ENCODE peak calls at places on chromosomes 13 and 19, in nine cellular contexts. One of them, this sample, is unnamed.

GRCh38 chr13:21069561-21070004 is 8.2 kb upstream of the LATS2 start:
- DNase-seq in cardiac muscle cell: no peak
- DNase-seq in BJ: peak
- DNase-seq in colonic mucosa: no peak
- DNase-seq in lung microvascular endothelial cell: no peak
- DNase-seq in psoas muscle: no peak
- DNase-seq in right cardiac atrium: no peak
- DNase-seq in activated CD8-positive, alpha-beta memory T cell treated with anti-CD3 and anti-CD28 coated beads, Interleukin-2, amount 10 ng/mL, durations not matched to agents 7 days and 5 days: peak
- DNase-seq in MV-4-11: peak
- DNase-seq in this sample: peak

GRCh38 chr19:39078436-39079200 is 5.5 kb upstream of the ACP7 start:
- DNase-seq in cardiac muscle cell: no peak
- DNase-seq in BJ: peak
- DNase-seq in colonic mucosa: no peak
- DNase-seq in lung microvascular endothelial cell: peak
- DNase-seq in psoas muscle: no peak
- DNase-seq in right cardiac atrium: no peak
- DNase-seq in activated CD8-positive, alpha-beta memory T cell treated with anti-CD3 and anti-CD28 coated beads, Interleukin-2, amount 10 ng/mL, durations not matched to agents 7 days and 5 days: no peak
- DNase-seq in MV-4-11: no peak
- DNase-seq in this sample: no peak

GRCh38 chr13:94595006-94595942 is 678 bp downstream of the TGDS start:
- DNase-seq in cardiac muscle cell: peak
- DNase-seq in BJ: no peak
- DNase-seq in colonic mucosa: peak
- DNase-seq in lung microvascular endothelial cell: peak
- DNase-seq in psoas muscle: peak
- DNase-seq in right cardiac atrium: peak
- DNase-seq in activated CD8-positive, alpha-beta memory T cell treated with anti-CD3 and anti-CD28 coated beads, Interleukin-2, amount 10 ng/mL, durations not matched to agents 7 days and 5 days: peak
- DNase-seq in MV-4-11: peak
- DNase-seq in this sample: peak

GRCh38 chr19:27774337-27774736 is 1438.6 kb downstream of the UQCRFS1 start:
- DNase-seq in cardiac muscle cell: no peak
- DNase-seq in BJ: no peak
- DNase-seq in colonic mucosa: no peak
- DNase-seq in lung microvascular endothelial cell: no peak
- DNase-seq in psoas muscle: no peak
- DNase-seq in right cardiac atrium: no peak
- DNase-seq in activated CD8-positive, alpha-beta memory T cell treated with anti-CD3 and anti-CD28 coated beads, Interleukin-2, amount 10 ng/mL, durations not matched to agents 7 days and 5 days: no peak
- DNase-seq in MV-4-11: peak
- DNase-seq in this sample: peak

GRCh38 chr13:78131811-78132210 is 213.2 kb upstream of the EDNRB start:
- DNase-seq in cardiac muscle cell: no peak
- DNase-seq in BJ: no peak
- DNase-seq in colonic mucosa: no peak
- DNase-seq in lung microvascular endothelial cell: peak
- DNase-seq in psoas muscle: no peak
- DNase-seq in right cardiac atrium: no peak
- DNase-seq in activated CD8-positive, alpha-beta memory T cell treated with anti-CD3 and anti-CD28 coated beads, Interleukin-2, amount 10 ng/mL, durations not matched to agents 7 days and 5 days: no peak
- DNase-seq in MV-4-11: no peak
- DNase-seq in this sample: peak

GRCh38 chr13:31056650-31057275 is 104.9 kb downstream of the HSPH1 start:
- DNase-seq in cardiac muscle cell: no peak
- DNase-seq in BJ: no peak
- DNase-seq in colonic mucosa: no peak
- DNase-seq in lung microvascular endothelial cell: no peak
- DNase-seq in psoas muscle: no peak
- DNase-seq in right cardiac atrium: no peak
- DNase-seq in activated CD8-positive, alpha-beta memory T cell treated with anti-CD3 and anti-CD28 coated beads, Interleukin-2, amount 10 ng/mL, durations not matched to agents 7 days and 5 days: no peak
- DNase-seq in MV-4-11: no peak
- DNase-seq in this sample: no peak

GRCh38 chr13:51923983-51924539 is 62.3 kb downstream of the CCDC70 start:
- DNase-seq in cardiac muscle cell: no peak
- DNase-seq in BJ: no peak
- DNase-seq in colonic mucosa: no peak
- DNase-seq in lung microvascular endothelial cell: no peak
- DNase-seq in psoas muscle: no peak
- DNase-seq in right cardiac atrium: no peak
- DNase-seq in activated CD8-positive, alpha-beta memory T cell treated with anti-CD3 and anti-CD28 coated beads, Interleukin-2, amount 10 ng/mL, durations not matched to agents 7 days and 5 days: no peak
- DNase-seq in MV-4-11: no peak
- DNase-seq in this sample: peak

GRCh38 chr13:106523566-106523965 is 11.9 kb downstream of the EFNB2 start:
- DNase-seq in cardiac muscle cell: no peak
- DNase-seq in BJ: no peak
- DNase-seq in colonic mucosa: no peak
- DNase-seq in lung microvascular endothelial cell: no peak
- DNase-seq in psoas muscle: no peak
- DNase-seq in right cardiac atrium: no peak
- DNase-seq in activated CD8-positive, alpha-beta memory T cell treated with anti-CD3 and anti-CD28 coated beads, Interleukin-2, amount 10 ng/mL, durations not matched to agents 7 days and 5 days: no peak
- DNase-seq in MV-4-11: no peak
- DNase-seq in this sample: no peak

GRCh38 chr13:49308104-49308875 is 60.6 kb downstream of the CDADC1 start:
- DNase-seq in cardiac muscle cell: no peak
- DNase-seq in BJ: no peak
- DNase-seq in colonic mucosa: peak
- DNase-seq in lung microvascular endothelial cell: no peak
- DNase-seq in psoas muscle: peak
- DNase-seq in right cardiac atrium: peak
- DNase-seq in activated CD8-positive, alpha-beta memory T cell treated with anti-CD3 and anti-CD28 coated beads, Interleukin-2, amount 10 ng/mL, durations not matched to agents 7 days and 5 days: no peak
- DNase-seq in MV-4-11: no peak
- DNase-seq in this sample: no peak

GRCh38 chr13:113553541-113554332 is 30.8 kb upstream of the TFDP1 start:
- DNase-seq in cardiac muscle cell: no peak
- DNase-seq in BJ: no peak
- DNase-seq in colonic mucosa: peak
- DNase-seq in lung microvascular endothelial cell: no peak
- DNase-seq in psoas muscle: no peak
- DNase-seq in right cardiac atrium: no peak
- DNase-seq in activated CD8-positive, alpha-beta memory T cell treated with anti-CD3 and anti-CD28 coated beads, Interleukin-2, amount 10 ng/mL, durations not matched to agents 7 days and 5 days: peak
- DNase-seq in MV-4-11: no peak
- DNase-seq in this sample: no peak

GRCh38 chr19:50649433-50650391 is at the start of gene C19orf81:
- DNase-seq in cardiac muscle cell: peak
- DNase-seq in BJ: no peak
- DNase-seq in colonic mucosa: no peak
- DNase-seq in lung microvascular endothelial cell: no peak
- DNase-seq in psoas muscle: no peak
- DNase-seq in right cardiac atrium: no peak
- DNase-seq in activated CD8-positive, alpha-beta memory T cell treated with anti-CD3 and anti-CD28 coated beads, Interleukin-2, amount 10 ng/mL, durations not matched to agents 7 days and 5 days: no peak
- DNase-seq in MV-4-11: peak
- DNase-seq in this sample: peak

GRCh38 chr13:46086985-46087384 is 17.8 kb downstream of the CPB2 start:
- DNase-seq in cardiac muscle cell: no peak
- DNase-seq in BJ: no peak
- DNase-seq in colonic mucosa: no peak
- DNase-seq in lung microvascular endothelial cell: no peak
- DNase-seq in psoas muscle: no peak
- DNase-seq in right cardiac atrium: no peak
- DNase-seq in activated CD8-positive, alpha-beta memory T cell treated with anti-CD3 and anti-CD28 coated beads, Interleukin-2, amount 10 ng/mL, durations not matched to agents 7 days and 5 days: no peak
- DNase-seq in MV-4-11: no peak
- DNase-seq in this sample: no peak

GRCh38 chr13:98252931-98253470 is 75.9 kb upstream of the RNF113B start:
- DNase-seq in cardiac muscle cell: no peak
- DNase-seq in BJ: peak
- DNase-seq in colonic mucosa: no peak
- DNase-seq in lung microvascular endothelial cell: peak
- DNase-seq in psoas muscle: no peak
- DNase-seq in right cardiac atrium: no peak
- DNase-seq in activated CD8-positive, alpha-beta memory T cell treated with anti-CD3 and anti-CD28 coated beads, Interleukin-2, amount 10 ng/mL, durations not matched to agents 7 days and 5 days: no peak
- DNase-seq in MV-4-11: no peak
- DNase-seq in this sample: no peak

GRCh38 chr13:94966380-94966779 is 254.0 kb upstream of the SOX21 start:
- DNase-seq in cardiac muscle cell: no peak
- DNase-seq in BJ: no peak
- DNase-seq in colonic mucosa: no peak
- DNase-seq in lung microvascular endothelial cell: no peak
- DNase-seq in psoas muscle: no peak
- DNase-seq in right cardiac atrium: no peak
- DNase-seq in activated CD8-positive, alpha-beta memory T cell treated with anti-CD3 and anti-CD28 coated beads, Interleukin-2, amount 10 ng/mL, durations not matched to agents 7 days and 5 days: no peak
- DNase-seq in MV-4-11: no peak
- DNase-seq in this sample: no peak

GRCh38 chr13:74891610-74892009 is 590.4 kb downstream of the TBC1D4 start:
- DNase-seq in cardiac muscle cell: no peak
- DNase-seq in BJ: no peak
- DNase-seq in colonic mucosa: no peak
- DNase-seq in lung microvascular endothelial cell: peak
- DNase-seq in psoas muscle: no peak
- DNase-seq in right cardiac atrium: no peak
- DNase-seq in activated CD8-positive, alpha-beta memory T cell treated with anti-CD3 and anti-CD28 coated beads, Interleukin-2, amount 10 ng/mL, durations not matched to agents 7 days and 5 days: no peak
- DNase-seq in MV-4-11: no peak
- DNase-seq in this sample: no peak

GRCh38 chr13:77506874-77507273 is 28.6 kb upstream of the SCEL start:
- DNase-seq in cardiac muscle cell: no peak
- DNase-seq in BJ: no peak
- DNase-seq in colonic mucosa: no peak
- DNase-seq in lung microvascular endothelial cell: peak
- DNase-seq in psoas muscle: no peak
- DNase-seq in right cardiac atrium: no peak
- DNase-seq in activated CD8-positive, alpha-beta memory T cell treated with anti-CD3 and anti-CD28 coated beads, Interleukin-2, amount 10 ng/mL, durations not matched to agents 7 days and 5 days: no peak
- DNase-seq in MV-4-11: no peak
- DNase-seq in this sample: peak

GRCh38 chr19:49231389-49231788 is 73.8 kb downstream of the TRPM4 start:
- DNase-seq in cardiac muscle cell: no peak
- DNase-seq in BJ: no peak
- DNase-seq in colonic mucosa: no peak
- DNase-seq in lung microvascular endothelial cell: no peak
- DNase-seq in psoas muscle: no peak
- DNase-seq in right cardiac atrium: no peak
- DNase-seq in activated CD8-positive, alpha-beta memory T cell treated with anti-CD3 and anti-CD28 coated beads, Interleukin-2, amount 10 ng/mL, durations not matched to agents 7 days and 5 days: peak
- DNase-seq in MV-4-11: no peak
- DNase-seq in this sample: no peak

GRCh38 chr19:36140289-36141038 is 598 bp downstream of the CAPNS1 start:
- DNase-seq in cardiac muscle cell: peak
- DNase-seq in BJ: no peak
- DNase-seq in colonic mucosa: peak
- DNase-seq in lung microvascular endothelial cell: peak
- DNase-seq in psoas muscle: no peak
- DNase-seq in right cardiac atrium: peak
- DNase-seq in activated CD8-positive, alpha-beta memory T cell treated with anti-CD3 and anti-CD28 coated beads, Interleukin-2, amount 10 ng/mL, durations not matched to agents 7 days and 5 days: peak
- DNase-seq in MV-4-11: peak
- DNase-seq in this sample: peak

GRCh38 chr19:22144394-22144793 is 52.4 kb downstream of the ZNF676 start:
- DNase-seq in cardiac muscle cell: peak
- DNase-seq in BJ: no peak
- DNase-seq in colonic mucosa: no peak
- DNase-seq in lung microvascular endothelial cell: peak
- DNase-seq in psoas muscle: no peak
- DNase-seq in right cardiac atrium: no peak
- DNase-seq in activated CD8-positive, alpha-beta memory T cell treated with anti-CD3 and anti-CD28 coated beads, Interleukin-2, amount 10 ng/mL, durations not matched to agents 7 days and 5 days: no peak
- DNase-seq in MV-4-11: no peak
- DNase-seq in this sample: peak

GRCh38 chr19:29858000-29858596 is 46.3 kb downstream of the CCNE1 start:
- DNase-seq in cardiac muscle cell: peak
- DNase-seq in BJ: no peak
- DNase-seq in colonic mucosa: peak
- DNase-seq in lung microvascular endothelial cell: peak
- DNase-seq in psoas muscle: peak
- DNase-seq in right cardiac atrium: no peak
- DNase-seq in activated CD8-positive, alpha-beta memory T cell treated with anti-CD3 and anti-CD28 coated beads, Interleukin-2, amount 10 ng/mL, durations not matched to agents 7 days and 5 days: peak
- DNase-seq in MV-4-11: no peak
- DNase-seq in this sample: peak

GRCh38 chr19:13841339-13842293 is 35.3 kb upstream of the NANOS3 start:
- DNase-seq in cardiac muscle cell: no peak
- DNase-seq in BJ: no peak
- DNase-seq in colonic mucosa: peak
- DNase-seq in lung microvascular endothelial cell: peak
- DNase-seq in psoas muscle: peak
- DNase-seq in right cardiac atrium: peak
- DNase-seq in activated CD8-positive, alpha-beta memory T cell treated with anti-CD3 and anti-CD28 coated beads, Interleukin-2, amount 10 ng/mL, durations not matched to agents 7 days and 5 days: no peak
- DNase-seq in MV-4-11: peak
- DNase-seq in this sample: peak

GRCh38 chr13:110911880-110912279 is 3.0 kb downstream of the ANKRD10 start:
- DNase-seq in cardiac muscle cell: no peak
- DNase-seq in BJ: no peak
- DNase-seq in colonic mucosa: no peak
- DNase-seq in lung microvascular endothelial cell: no peak
- DNase-seq in psoas muscle: no peak
- DNase-seq in right cardiac atrium: no peak
- DNase-seq in activated CD8-positive, alpha-beta memory T cell treated with anti-CD3 and anti-CD28 coated beads, Interleukin-2, amount 10 ng/mL, durations not matched to agents 7 days and 5 days: no peak
- DNase-seq in MV-4-11: no peak
- DNase-seq in this sample: no peak

GRCh38 chr13:27450921-27451461 is 627 bp upstream of the MTIF3 start:
- DNase-seq in cardiac muscle cell: peak
- DNase-seq in BJ: peak
- DNase-seq in colonic mucosa: peak
- DNase-seq in lung microvascular endothelial cell: peak
- DNase-seq in psoas muscle: peak
- DNase-seq in right cardiac atrium: peak
- DNase-seq in activated CD8-positive, alpha-beta memory T cell treated with anti-CD3 and anti-CD28 coated beads, Interleukin-2, amount 10 ng/mL, durations not matched to agents 7 days and 5 days: peak
- DNase-seq in MV-4-11: peak
- DNase-seq in this sample: peak

GRCh38 chr13:46392967-46393366 is 5.9 kb upstream of the RUBCNL start:
- DNase-seq in cardiac muscle cell: no peak
- DNase-seq in BJ: no peak
- DNase-seq in colonic mucosa: no peak
- DNase-seq in lung microvascular endothelial cell: no peak
- DNase-seq in psoas muscle: no peak
- DNase-seq in right cardiac atrium: no peak
- DNase-seq in activated CD8-positive, alpha-beta memory T cell treated with anti-CD3 and anti-CD28 coated beads, Interleukin-2, amount 10 ng/mL, durations not matched to agents 7 days and 5 days: no peak
- DNase-seq in MV-4-11: no peak
- DNase-seq in this sample: no peak

GRCh38 chr19:16470541-16470910 is 1.2 kb downstream of the EPS15L1 start:
- DNase-seq in cardiac muscle cell: no peak
- DNase-seq in BJ: no peak
- DNase-seq in colonic mucosa: no peak
- DNase-seq in lung microvascular endothelial cell: no peak
- DNase-seq in psoas muscle: no peak
- DNase-seq in right cardiac atrium: no peak
- DNase-seq in activated CD8-positive, alpha-beta memory T cell treated with anti-CD3 and anti-CD28 coated beads, Interleukin-2, amount 10 ng/mL, durations not matched to agents 7 days and 5 days: no peak
- DNase-seq in MV-4-11: no peak
- DNase-seq in this sample: no peak

GRCh38 chr19:33683881-33684549 is 62.3 kb downstream of the CHST8 start:
- DNase-seq in cardiac muscle cell: peak
- DNase-seq in BJ: no peak
- DNase-seq in colonic mucosa: no peak
- DNase-seq in lung microvascular endothelial cell: peak
- DNase-seq in psoas muscle: no peak
- DNase-seq in right cardiac atrium: no peak
- DNase-seq in activated CD8-positive, alpha-beta memory T cell treated with anti-CD3 and anti-CD28 coated beads, Interleukin-2, amount 10 ng/mL, durations not matched to agents 7 days and 5 days: no peak
- DNase-seq in MV-4-11: peak
- DNase-seq in this sample: peak

GRCh38 chr19:46296722-46297431 is at the start of gene HIF3A:
- DNase-seq in cardiac muscle cell: peak
- DNase-seq in BJ: no peak
- DNase-seq in colonic mucosa: peak
- DNase-seq in lung microvascular endothelial cell: peak
- DNase-seq in psoas muscle: peak
- DNase-seq in right cardiac atrium: peak
- DNase-seq in activated CD8-positive, alpha-beta memory T cell treated with anti-CD3 and anti-CD28 coated beads, Interleukin-2, amount 10 ng/mL, durations not matched to agents 7 days and 5 days: no peak
- DNase-seq in MV-4-11: no peak
- DNase-seq in this sample: no peak

GRCh38 chr13:93224545-93224944 is 2.1 kb upstream of the GPC6 start:
- DNase-seq in cardiac muscle cell: peak
- DNase-seq in BJ: no peak
- DNase-seq in colonic mucosa: no peak
- DNase-seq in lung microvascular endothelial cell: no peak
- DNase-seq in psoas muscle: no peak
- DNase-seq in right cardiac atrium: no peak
- DNase-seq in activated CD8-positive, alpha-beta memory T cell treated with anti-CD3 and anti-CD28 coated beads, Interleukin-2, amount 10 ng/mL, durations not matched to agents 7 days and 5 days: no peak
- DNase-seq in MV-4-11: no peak
- DNase-seq in this sample: no peak